ENCODE peak calls at places on chromosomes 12 and 14, in four cellular contexts. L, Q, I and Y are unnamed samples. For H3K4me1, the result is how much of the 10 kb centered on the place peaks cover.

GRCh38 chr14:29757711-29758233 is 169.9 kb downstream of the PRKD1 start:
- DNase-seq in I (no peak), Q (peak), L (no peak), Y (no peak)

GRCh38 chr12:127245437-127245836 is 1021.5 kb upstream of the TMEM132C start:
- DNase-seq in Q (no peak), I (no peak), L (no peak), Y (no peak)

GRCh38 chr14:53537421-53538315 is 384.5 kb upstream of the DDHD1 start:
- DNase-seq in L (no peak), Q (no peak), I (no peak), Y (no peak)

GRCh38 chr14:70782361-70782760 is 27.0 kb downstream of the MAP3K9 start:
- DNase-seq in I (no peak), L (no peak), Q (no peak), Y (no peak)

GRCh38 chr12:104600790-104601739 is 144.3 kb downstream of the CHST11 start:
- DNase-seq in I (no peak), Q (no peak), L (no peak), Y (no peak)

GRCh38 chr14:29803045-29803444 is 124.6 kb downstream of the PRKD1 start:
- DNase-seq in I (no peak), L (no peak), Q (peak), Y (no peak)

GRCh38 chr14:101561145-101561896 is at the start of gene DIO3:
- DNase-seq in Q (no peak), L (peak), I (no peak), Y (no peak)

GRCh38 chr12:65800928-65801327 is 23.4 kb upstream of the HMGA2 start:
- DNase-seq in Q (no peak), I (no peak), L (no peak), Y (no peak)

GRCh38 chr12:9760699-9761406 is at the start of gene CD69:
- DNase-seq in Q (no peak), I (no peak), L (no peak), Y (peak)

GRCh38 chr14:67532998-67533753 is at the start of gene PLEKHH1:
- DNase-seq in Q (peak), L (peak), I (peak), Y (peak)

GRCh38 chr14:93788557-93789365 is 476 bp upstream of the PRIMA1 start:
- DNase-seq in I (no peak), Q (no peak), L (peak), Y (no peak)

GRCh38 chr12:98352835-98353234 is 162.6 kb upstream of the TMPO start:
- DNase-seq in I (no peak), L (no peak), Q (no peak), Y (no peak)

GRCh38 chr12:89326260-89327040 is 25.9 kb downstream of the DUSP6 start:
- DNase-seq in L (peak), Q (no peak), I (no peak), Y (no peak)

GRCh38 chr14:69049675-69050074 is 70.6 kb upstream of the ACTN1 start:
- DNase-seq in Q (no peak), L (no peak), I (no peak), Y (no peak)

GRCh38 chr12:109840349-109841073 is 7.3 kb upstream of the TRPV4 start:
- DNase-seq in Q (no peak), I (no peak), L (no peak), Y (no peak)

GRCh38 chr14:89899917-89900680 is 54.4 kb downstream of the EFCAB11 start:
- DNase-seq in I (no peak), Q (peak), L (no peak), Y (peak)

GRCh38 chr14:65211341-65211987 is 109.1 kb upstream of the MAX start:
- DNase-seq in I (no peak), Q (no peak), L (no peak), Y (no peak)

GRCh38 chr12:84701966-84702365 is 210.6 kb downstream of the SLC6A15 start:
- DNase-seq in I (no peak), Q (no peak), L (no peak), Y (no peak)

GRCh38 chr12:85277900-85278597 is 2.0 kb upstream of the ALX1 start:
- DNase-seq in Q (no peak), L (peak), I (no peak), Y (no peak)

GRCh38 chr12:122322501-122322900 is 56.2 kb upstream of the VPS33A start:
- DNase-seq in Q (no peak), L (no peak), I (no peak), Y (no peak)

GRCh38 chr14:91519239-91520036 is 9.3 kb upstream of the PPP4R3A start:
- DNase-seq in L (no peak), Q (no peak), I (no peak), Y (no peak)

GRCh38 chr12:131087302-131087818 is 133.7 kb downstream of the ADGRD1 start:
- DNase-seq in Q (no peak), I (no peak), L (no peak), Y (no peak)

GRCh38 chr12:93976024-93976423 is 172.4 kb upstream of the PLXNC1 start:
- DNase-seq in I (no peak), Q (no peak), L (no peak), Y (no peak)

GRCh38 chr14:24954037-24954696 is 95.8 kb downstream of the STXBP6 start:
- DNase-seq in I (no peak), Q (no peak), L (no peak), Y (no peak)

GRCh38 chr12:10889226-10889625 is 5.2 kb upstream of the PRH1 start:
- DNase-seq in Q (no peak), I (no peak), L (no peak), Y (no peak)

GRCh38 chr14:52875707-52876106 is 75.1 kb downstream of the FERMT2 start:
- DNase-seq in I (no peak), L (no peak), Q (no peak), Y (no peak)

GRCh38 chr12:69410571-69410970 is 51.0 kb downstream of the YEATS4 start:
- DNase-seq in I (no peak), L (no peak), Q (no peak), Y (no peak)
- H3K4me3 ChIP-seq in I (no peak), L (no peak), Q (no peak), Y (no peak)

DNA sequence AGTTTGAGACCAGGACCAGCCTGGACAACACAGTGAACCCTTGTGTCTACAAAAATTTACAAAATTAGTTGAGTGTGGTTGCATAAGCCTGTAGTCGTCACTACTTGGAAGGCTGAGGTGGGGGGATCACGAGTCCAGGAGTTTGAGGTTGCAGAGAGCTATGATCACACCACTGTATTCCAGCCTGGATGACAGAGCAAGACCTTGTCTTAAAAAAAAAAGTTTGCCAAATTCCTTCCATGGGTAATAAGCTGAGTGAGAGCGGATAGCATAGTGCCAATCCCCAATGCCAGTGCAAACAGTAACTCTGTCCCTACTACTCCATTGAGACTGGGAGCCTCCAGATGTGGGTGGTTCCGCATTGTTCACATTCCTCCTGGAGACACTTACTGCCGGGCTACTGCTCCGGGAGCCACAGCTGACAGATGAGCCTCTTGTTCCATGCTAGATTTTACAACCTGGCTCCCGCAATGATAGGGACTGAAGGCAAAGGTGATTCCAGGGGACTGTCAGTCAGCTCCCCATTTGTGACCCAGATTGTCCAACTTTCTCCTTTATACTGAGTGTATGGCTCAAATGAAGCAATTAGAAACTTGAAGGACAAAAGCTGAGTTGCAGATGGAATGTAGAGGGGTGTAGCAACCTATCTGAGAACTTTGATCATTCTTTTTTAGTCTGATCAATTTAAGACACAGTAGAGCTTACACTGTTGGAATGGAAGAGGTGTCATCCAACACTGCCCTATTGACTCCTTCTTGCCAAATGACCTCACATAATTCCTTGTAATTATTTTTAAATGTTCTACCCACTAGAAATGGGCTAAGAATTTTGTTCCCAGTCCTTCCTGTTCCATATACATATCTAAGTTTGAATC is 13.4 kb upstream of the FRMD6 start:
- DNase-seq in I (no peak), Q (no peak), L (no peak), Y (no peak)
- H3K27ac ChIP-seq in I (no peak), Q (no peak), L (no peak), Y (no peak)

GRCh38 chr12:53504004-53504920 is 3.0 kb downstream of the NPFF start:
- DNase-seq in Q (no peak), I (no peak), L (no peak), Y (no peak)

GRCh38 chr12:53501615-53502181 is 615 bp downstream of the TARBP2 start:
- DNase-seq in I (no peak), L (no peak), Q (no peak), Y (no peak)

GRCh38 chr12:53502331-53502730 is 1.2 kb downstream of the TARBP2 start:
- DNase-seq in L (no peak), Q (no peak), I (no peak), Y (no peak)

GRCh38 chr12:53505086-53505485 is 2.2 kb downstream of the NPFF start:
- DNase-seq in I (no peak), Q (no peak), L (no peak), Y (no peak)

DNA sequence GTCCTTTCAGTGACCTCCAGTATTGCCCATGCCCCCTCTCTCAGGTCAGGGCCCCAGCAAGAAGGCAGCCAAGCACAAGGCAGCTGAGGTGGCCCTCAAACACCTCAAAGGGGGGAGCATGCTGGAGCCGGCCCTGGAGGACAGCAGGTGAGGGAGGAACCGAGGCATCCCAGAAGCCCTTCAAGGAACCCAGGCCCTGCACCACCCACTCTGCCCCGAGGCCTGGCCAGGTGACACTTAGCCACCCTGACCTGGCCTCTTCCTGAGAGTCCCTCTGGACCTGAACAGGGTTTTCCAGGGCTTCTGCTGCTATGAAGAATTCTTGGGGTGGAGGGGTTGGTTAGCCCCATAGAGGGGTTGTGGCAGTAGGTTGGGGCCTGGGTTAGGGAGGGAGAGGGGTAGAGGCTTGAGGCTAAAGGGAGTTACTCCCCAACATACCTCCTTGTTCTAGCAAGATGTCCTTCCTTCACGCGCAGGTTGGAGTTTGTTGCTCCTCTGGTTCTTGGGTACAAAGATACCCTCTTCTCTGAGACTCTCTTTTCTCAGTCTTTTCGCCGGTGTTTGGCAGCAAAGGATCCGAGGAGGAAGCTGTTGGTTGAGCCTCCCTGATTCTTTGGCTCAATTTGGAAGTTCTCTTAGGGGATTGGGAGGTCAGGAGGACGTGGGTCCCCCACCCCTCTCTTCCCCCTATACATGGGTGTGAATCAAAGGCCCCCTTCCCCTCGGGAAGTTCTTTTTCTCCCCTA is 2.1 kb downstream of the TARBP2 start:
- DNase-seq in I (no peak), Q (no peak), L (no peak), Y (no peak)
- H3K4me1 ChIP-seq in I (under half), Q (under half), L (under half), Y (under half)

GRCh38 chr14:61470261-61470953 is 149.0 kb downstream of the PRKCH start:
- DNase-seq in L (peak), Q (peak), I (no peak), Y (no peak)

GRCh38 chr14:61470954-61471279 is 149.5 kb downstream of the PRKCH start:
- DNase-seq in I (no peak), L (no peak), Q (peak), Y (no peak)

GRCh38 chr14:61472801-61473376 is 151.5 kb downstream of the PRKCH start:
- DNase-seq in L (no peak), I (no peak), Q (peak), Y (peak)

GRCh38 chr14:61471297-61471980 is 150.1 kb downstream of the PRKCH start:
- DNase-seq in L (no peak), Q (peak), I (no peak), Y (no peak)

GRCh38 chr14:61472025-61472672 is 150.8 kb downstream of the PRKCH start:
- DNase-seq in L (no peak), Q (no peak), I (no peak), Y (peak)
- H3K4me3 ChIP-seq in L (no peak), Q (peak), I (no peak), Y (peak)

GRCh38 chr14:72801381-72801812 is 92.5 kb downstream of the DPF3 start:
- DNase-seq in L (no peak), I (no peak), Q (no peak), Y (no peak)
- H3K27ac ChIP-seq in L (no peak), I (no peak), Q (no peak), Y (no peak)

GRCh38 chr14:56797569-56798446 is 12.5 kb downstream of the OTX2 start:
- DNase-seq in I (no peak), Q (no peak), L (no peak), Y (no peak)
- H3K4me1 ChIP-seq in I (under half), Q (under half), L (under half), Y (under half)